ENCODE peak calls at places on chromosomes 6 and 20, in seven cellular contexts. V is OCI-LY7; H is RWPE1; P is H9; E is mammary epithelial cell; K is PC-3; Z is CD4-positive, CD25-positive, alpha-beta regulatory T cell. D is an unnamed sample.

GRCh38 chr6:13413906-13414555 is 73.4 kb downstream of the GFOD1 start:
- DNase-seq in E (no peak), V (no peak), H (no peak), Z (no peak), P (no peak), K (no peak), D (no peak)

GRCh38 chr20:258963-259362 is 1.4 kb downstream of the DEFB132 start:
- DNase-seq in K (peak), E (no peak), V (peak), P (no peak), H (no peak), Z (peak), D (peak)

GRCh38 chr6:88823998-88824397 is 139.4 kb downstream of the RNGTT start:
- DNase-seq in V (no peak), H (peak), P (no peak), K (peak), Z (no peak), E (peak), D (no peak)

GRCh38 chr6:27415898-27416297 is 27.3 kb downstream of the ZNF391 start:
- DNase-seq in P (no peak), V (no peak), E (no peak), K (no peak), Z (no peak), H (no peak), D (no peak)

GRCh38 chr6:34063641-34064040 is 82.2 kb downstream of the GRM4 start:
- DNase-seq in E (no peak), K (no peak), P (no peak), V (no peak), Z (no peak), H (no peak), D (no peak)

GRCh38 chr6:52149949-52150348 is 36.2 kb upstream of the IL17A start:
- DNase-seq in K (no peak), E (no peak), P (no peak), V (no peak), Z (no peak), H (no peak), D (no peak)

GRCh38 chr6:31070711-31071197 is 41.6 kb downstream of the C6orf15 start:
- DNase-seq in K (peak), P (peak), Z (no peak), E (peak), V (peak), H (peak), D (peak)

GRCh38 chr6:37965964-37966676 is 146.6 kb downstream of the ZFAND3 start:
- DNase-seq in H (peak), Z (no peak), E (peak), P (no peak), K (peak), V (no peak), D (no peak)

GRCh38 chr6:25103603-25104002 is 167.8 kb upstream of the RIPOR2 start:
- DNase-seq in P (no peak), H (no peak), V (no peak), Z (no peak), E (no peak), K (no peak), D (no peak)

GRCh38 chr6:105691064-105691463 is 288.2 kb upstream of the PREP start:
- DNase-seq in K (no peak), H (no peak), E (no peak), V (no peak), Z (no peak), P (no peak), D (no peak)

GRCh38 chr6:34929241-34929978 is 40.4 kb downstream of the ANKS1A start:
- DNase-seq in V (no peak), Z (no peak), K (no peak), P (no peak), H (no peak), E (no peak), D (no peak)

DNA sequence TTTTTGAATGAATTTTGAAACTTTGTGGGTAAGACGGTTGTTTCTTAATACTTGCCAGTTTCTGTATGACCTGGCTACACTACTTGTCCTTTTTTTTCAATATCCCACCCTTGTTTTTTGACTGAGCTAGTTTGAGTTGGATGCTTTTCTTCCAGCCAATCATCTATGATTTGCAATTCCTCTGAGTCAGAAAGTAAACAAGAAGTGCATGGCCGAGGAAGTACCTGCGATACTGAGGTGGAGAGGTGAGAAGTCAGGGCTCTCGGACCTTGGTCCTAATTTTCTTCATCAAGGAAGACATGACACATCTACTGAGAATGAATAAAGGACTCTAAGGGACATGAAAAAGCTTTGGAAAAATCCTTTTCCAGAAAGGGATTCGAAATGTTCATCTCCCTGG is 185.7 kb downstream of the LINC00237 start:
- DNase-seq in E (no peak), K (no peak), V (no peak), P (no peak), Z (no peak), H (no peak), D (no peak)
- H3K27ac ChIP-seq in E (no peak), K (no peak), V (no peak), P (no peak), Z (no peak), H (no peak), D (no peak)

DNA sequence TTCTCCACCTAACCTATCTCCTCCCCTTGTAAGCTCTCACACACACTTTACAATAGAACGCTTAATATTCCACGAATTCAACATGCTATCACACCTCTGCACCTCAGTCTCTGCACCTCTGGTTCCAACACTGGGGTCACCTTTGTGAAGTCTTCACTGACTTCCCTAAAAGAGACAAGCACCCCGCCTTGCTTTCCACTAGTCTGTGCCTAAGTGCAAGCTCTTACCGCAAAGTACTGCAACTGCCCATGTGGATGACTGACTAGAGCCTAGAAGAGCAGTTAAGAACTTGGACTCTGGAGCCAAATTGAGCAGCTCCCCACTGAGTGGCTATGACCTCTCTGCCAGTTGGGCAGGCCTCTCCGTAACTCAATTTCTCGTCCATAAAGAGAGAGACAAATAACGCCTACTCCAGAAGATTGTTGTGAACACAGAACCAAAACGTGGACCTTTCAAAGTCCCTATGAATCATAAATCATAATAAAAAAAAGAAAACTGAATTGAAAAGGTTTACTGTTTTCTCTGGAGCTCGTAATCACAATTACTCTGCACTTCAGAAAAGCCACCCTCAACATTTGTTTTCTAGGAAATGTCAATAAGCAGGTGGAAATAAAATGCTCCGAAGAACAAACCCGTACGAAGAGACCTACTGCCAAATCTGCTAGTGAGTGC is 1.2 kb downstream of the IFNGR1 start:
- DNase-seq in V (peak), P (no peak), E (peak), K (peak), H (no peak), Z (no peak), D (peak)
- H3K27ac ChIP-seq in V (no peak), P (no peak), E (peak), K (peak), H (peak), Z (peak), D (no peak)

GRCh38 chr20:38840894-38841470 is 35.5 kb downstream of the PPP1R16B start:
- DNase-seq in P (no peak), E (no peak), K (no peak), Z (peak), H (no peak), V (no peak), D (no peak)

GRCh38 chr20:38843346-38843745 is 37.8 kb downstream of the PPP1R16B start:
- DNase-seq in K (no peak), E (no peak), P (no peak), Z (no peak), H (no peak), V (peak), D (no peak)

GRCh38 chr20:38841570-38841969 is 36.1 kb downstream of the PPP1R16B start:
- DNase-seq in V (no peak), Z (no peak), H (no peak), K (no peak), E (no peak), P (no peak), D (no peak)

GRCh38 chr20:38842017-38842416 is 36.5 kb downstream of the PPP1R16B start:
- DNase-seq in P (no peak), Z (no peak), K (no peak), H (no peak), E (no peak), V (peak), D (no peak)

DNA sequence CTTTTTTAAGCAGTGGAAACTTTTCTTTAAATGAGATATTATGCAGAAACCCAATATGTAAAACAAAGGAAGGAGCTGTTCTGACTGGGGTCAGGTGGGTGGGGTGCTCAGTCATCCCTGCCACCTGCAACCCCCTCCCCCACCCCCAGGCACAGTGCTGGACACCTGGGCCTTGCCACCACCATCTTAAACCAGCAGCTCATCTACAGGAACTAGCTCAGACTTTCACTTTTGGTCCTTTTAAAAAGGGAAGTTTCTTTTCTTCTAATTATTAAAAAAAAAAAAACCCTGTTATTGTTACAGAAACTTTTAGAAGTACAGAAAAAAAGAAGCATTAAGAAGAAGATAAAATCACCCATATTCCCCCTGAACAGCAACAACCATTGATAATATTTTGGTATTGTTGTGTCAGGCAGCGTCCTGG is 37.1 kb downstream of the PPP1R16B start:
- DNase-seq in Z (peak), E (no peak), K (no peak), V (peak), H (no peak), P (no peak), D (peak)
- H3K27ac ChIP-seq in Z (peak), E (no peak), K (no peak), V (peak), H (no peak), P (no peak), D (peak)

GRCh38 chr6:1708141-1708540 is 98.4 kb downstream of the FOXC1 start:
- DNase-seq in H (no peak), E (no peak), Z (no peak), P (no peak), K (no peak), V (no peak), D (no peak)
- H3K27ac ChIP-seq in H (no peak), E (no peak), Z (no peak), P (no peak), K (no peak), V (no peak), D (no peak)